ENCODE peak calls at places on chromosomes 4 and X, in six cellular contexts. One of them, this sample, is unnamed.

GRCh38 chr4:169768385-169768784 is 10.6 kb upstream of the HPF1 start:
- DNase-seq in stimulated activated CD8-positive, alpha-beta memory T cell treated with anti-CD3 and anti-CD28 coated beads, Interleukin-7, amount 100 ng/mL, for 1 hour: no peak
- DNase-seq in GF-D8: no peak
- DNase-seq in T-cell: no peak
- DNase-seq in fibroblast of the aortic adventitia: no peak
- DNase-seq in mammary epithelial cell: no peak
- DNase-seq in this sample: no peak

GRCh38 chr4:128427832-128428366 is 140.3 kb upstream of the PGRMC2 start:
- DNase-seq in fibroblast of the aortic adventitia: peak; percentile 84
- DNase-seq in GF-D8: peak; percentile 12
- DNase-seq in stimulated activated CD8-positive, alpha-beta memory T cell treated with anti-CD3 and anti-CD28 coated beads, Interleukin-7, amount 100 ng/mL, for 1 hour: no peak
- DNase-seq in mammary epithelial cell: peak; percentile 81
- DNase-seq in T-cell: no peak
- DNase-seq in this sample: peak; percentile 42

GRCh38 chrX:131543774-131544173 is at the start of gene OR13H1:
- DNase-seq in stimulated activated CD8-positive, alpha-beta memory T cell treated with anti-CD3 and anti-CD28 coated beads, Interleukin-7, amount 100 ng/mL, for 1 hour: no peak
- DNase-seq in T-cell: no peak
- DNase-seq in GF-D8: no peak
- DNase-seq in fibroblast of the aortic adventitia: no peak
- DNase-seq in mammary epithelial cell: no peak
- DNase-seq in this sample: no peak

GRCh38 chr4:41413670-41414069 is 124.3 kb upstream of the LIMCH1 start:
- DNase-seq in GF-D8: no peak
- DNase-seq in stimulated activated CD8-positive, alpha-beta memory T cell treated with anti-CD3 and anti-CD28 coated beads, Interleukin-7, amount 100 ng/mL, for 1 hour: no peak
- DNase-seq in T-cell: no peak
- DNase-seq in mammary epithelial cell: peak; percentile 6
- DNase-seq in fibroblast of the aortic adventitia: no peak
- DNase-seq in this sample: no peak

GRCh38 chrX:38986586-38986985 is 185.3 kb downstream of the MID1IP1 start:
- DNase-seq in mammary epithelial cell: no peak
- DNase-seq in fibroblast of the aortic adventitia: no peak
- DNase-seq in stimulated activated CD8-positive, alpha-beta memory T cell treated with anti-CD3 and anti-CD28 coated beads, Interleukin-7, amount 100 ng/mL, for 1 hour: no peak
- DNase-seq in GF-D8: no peak
- DNase-seq in T-cell: no peak
- DNase-seq in this sample: no peak

GRCh38 chr4:183284965-183285364 is 35.1 kb downstream of the CLDN22 start:
- DNase-seq in T-cell: no peak
- DNase-seq in fibroblast of the aortic adventitia: peak; percentile 47
- DNase-seq in GF-D8: no peak
- DNase-seq in mammary epithelial cell: no peak
- DNase-seq in stimulated activated CD8-positive, alpha-beta memory T cell treated with anti-CD3 and anti-CD28 coated beads, Interleukin-7, amount 100 ng/mL, for 1 hour: no peak
- DNase-seq in this sample: no peak

GRCh38 chr4:25756503-25756902 is 100.9 kb downstream of the SLC34A2 start:
- DNase-seq in mammary epithelial cell: no peak
- DNase-seq in stimulated activated CD8-positive, alpha-beta memory T cell treated with anti-CD3 and anti-CD28 coated beads, Interleukin-7, amount 100 ng/mL, for 1 hour: no peak
- DNase-seq in T-cell: no peak
- DNase-seq in GF-D8: no peak
- DNase-seq in fibroblast of the aortic adventitia: no peak
- DNase-seq in this sample: no peak

GRCh38 chr4:53361451-53361850 is 4.4 kb downstream of the SCFD2 start:
- DNase-seq in fibroblast of the aortic adventitia: peak; percentile 58
- DNase-seq in mammary epithelial cell: peak; percentile 11
- DNase-seq in stimulated activated CD8-positive, alpha-beta memory T cell treated with anti-CD3 and anti-CD28 coated beads, Interleukin-7, amount 100 ng/mL, for 1 hour: no peak
- DNase-seq in GF-D8: no peak
- DNase-seq in T-cell: no peak
- DNase-seq in this sample: no peak

GRCh38 chr4:145739840-145740239 is 59.9 kb downstream of the C4orf51 start:
- DNase-seq in fibroblast of the aortic adventitia: peak; percentile 23
- DNase-seq in mammary epithelial cell: no peak
- DNase-seq in T-cell: no peak
- DNase-seq in stimulated activated CD8-positive, alpha-beta memory T cell treated with anti-CD3 and anti-CD28 coated beads, Interleukin-7, amount 100 ng/mL, for 1 hour: no peak
- DNase-seq in GF-D8: no peak
- DNase-seq in this sample: no peak

GRCh38 chrX:9749141-9749540 is 16.5 kb downstream of the GPR143 start:
- DNase-seq in GF-D8: no peak
- DNase-seq in stimulated activated CD8-positive, alpha-beta memory T cell treated with anti-CD3 and anti-CD28 coated beads, Interleukin-7, amount 100 ng/mL, for 1 hour: no peak
- DNase-seq in T-cell: no peak
- DNase-seq in fibroblast of the aortic adventitia: no peak
- DNase-seq in mammary epithelial cell: no peak
- DNase-seq in this sample: no peak